ENCODE peak calls at places on chromosome 9, in ten cellular contexts. W, Q, R, G, A, X, S, P, H and V are unnamed samples.

GRCh38 chr9:78112004-78112403 is 80.4 kb upstream of the GNAQ start:
- DNase-seq in W (no peak), Q (no peak), R (no peak), G (no peak), A (no peak), X (no peak), S (no peak), P (no peak), H (no peak), V (no peak)

GRCh38 chr9:88732128-88732527 is 197.2 kb downstream of the NXNL2 start:
- DNase-seq in W (no peak), Q (no peak), R (peak), G (no peak), A (no peak), X (no peak), S (peak), P (no peak), H (no peak), V (no peak)

GRCh38 chr9:130895481-130896232 is 955 bp downstream of the QRFP start:
- DNase-seq in W (no peak), Q (no peak), R (peak), G (no peak), A (no peak), X (no peak), S (no peak), P (no peak), H (no peak), V (no peak)

GRCh38 chr9:77011973-77012817 is 7.3 kb upstream of the FOXB2 start:
- DNase-seq in W (no peak), Q (peak), R (peak), G (no peak), A (no peak), X (no peak), S (peak), P (peak), H (peak), V (no peak)

GRCh38 chr9:76644647-76645250 is 119.5 kb upstream of the PCA3 start:
- DNase-seq in W (no peak), Q (no peak), R (no peak), G (no peak), A (no peak), X (no peak), S (no peak), P (no peak), H (no peak), V (no peak)

GRCh38 chr9:128103589-128103962 is 24.0 kb downstream of the PTGES2 start:
- DNase-seq in W (no peak), Q (peak), R (no peak), G (no peak), A (no peak), X (no peak), S (no peak), P (no peak), H (peak), V (no peak)

GRCh38 chr9:75108571-75108970 is 20.3 kb downstream of the OSTF1 start:
- DNase-seq in W (no peak), Q (no peak), R (peak), G (no peak), A (no peak), X (no peak), S (no peak), P (peak), H (no peak), V (no peak)

GRCh38 chr9:96884443-96884842 is 30.1 kb upstream of the ZNF782 start:
- DNase-seq in W (no peak), Q (no peak), R (peak), G (peak), A (peak), X (peak), S (no peak), P (no peak), H (no peak), V (no peak)

GRCh38 chr9:112042769-112043168 is 132.3 kb downstream of the SUSD1 start:
- DNase-seq in W (no peak), Q (no peak), R (no peak), G (no peak), A (no peak), X (no peak), S (no peak), P (no peak), H (no peak), V (no peak)

GRCh38 chr9:21326526-21327139 is 8.6 kb downstream of the KLHL9 start:
- DNase-seq in W (no peak), Q (peak), R (no peak), G (no peak), A (peak), X (peak), S (no peak), P (no peak), H (no peak), V (no peak)

GRCh38 chr9:112921549-112921948 is 30.9 kb upstream of the SLC46A2 start:
- DNase-seq in W (no peak), Q (no peak), R (peak), G (no peak), A (peak), X (no peak), S (peak), P (peak), H (peak), V (no peak)

GRCh38 chr9:70639853-70640814 is 225.7 kb upstream of the KLF9 start:
- DNase-seq in W (no peak), Q (no peak), R (peak), G (no peak), A (peak), X (peak), S (no peak), P (peak), H (no peak), V (no peak)

GRCh38 chr9:136658849-136659535 is 3.7 kb upstream of the EGFL7 start:
- DNase-seq in W (no peak), Q (no peak), R (no peak), G (no peak), A (no peak), X (no peak), S (no peak), P (no peak), H (no peak), V (no peak)

GRCh38 chr9:128056887-128057723 is 10.0 kb downstream of the NAIF1 start:
- DNase-seq in W (no peak), Q (no peak), R (no peak), G (no peak), A (no peak), X (no peak), S (no peak), P (peak), H (peak), V (no peak)

GRCh38 chr9:130884542-130885421 is 11.8 kb downstream of the QRFP start:
- DNase-seq in W (no peak), Q (no peak), R (no peak), G (no peak), A (no peak), X (no peak), S (peak), P (no peak), H (no peak), V (no peak)

GRCh38 chr9:76576344-76576743 is 117.4 kb downstream of the GCNT1 start:
- DNase-seq in W (no peak), Q (no peak), R (peak), G (no peak), A (peak), X (peak), S (no peak), P (peak), H (no peak), V (no peak)

GRCh38 chr9:125985998-125986655 is 239.0 kb downstream of the PBX3 start:
- DNase-seq in W (peak), Q (no peak), R (no peak), G (no peak), A (no peak), X (no peak), S (no peak), P (no peak), H (no peak), V (no peak)

GRCh38 chr9:61673247-61673646 is 483.4 kb downstream of the SPATA31A7 start:
- DNase-seq in W (peak), Q (no peak), R (no peak), G (no peak), A (no peak), X (no peak), S (no peak), P (no peak), H (no peak), V (no peak)

GRCh38 chr9:137030528-137030927 is 1.4 kb downstream of the FUT7 start:
- DNase-seq in W (no peak), Q (no peak), R (no peak), G (no peak), A (no peak), X (no peak), S (no peak), P (no peak), H (no peak), V (no peak)

GRCh38 chr9:81397735-81398381 is 291.5 kb downstream of the TLE1 start:
- DNase-seq in W (no peak), Q (no peak), R (no peak), G (no peak), A (no peak), X (no peak), S (no peak), P (no peak), H (no peak), V (no peak)

GRCh38 chr9:96241391-96241809 is 60.6 kb downstream of the HSD17B3 start:
- DNase-seq in W (no peak), Q (no peak), R (no peak), G (no peak), A (peak), X (peak), S (no peak), P (no peak), H (no peak), V (no peak)

GRCh38 chr9:22463205-22463604 is 16.6 kb downstream of the DMRTA1 start:
- DNase-seq in W (no peak), Q (no peak), R (no peak), G (no peak), A (peak), X (no peak), S (no peak), P (no peak), H (no peak), V (no peak)

GRCh38 chr9:93143830-93144530 is 9.9 kb upstream of the NINJ1 start:
- DNase-seq in W (no peak), Q (peak), R (no peak), G (peak), A (peak), X (no peak), S (peak), P (no peak), H (no peak), V (peak)

GRCh38 chr9:91589101-91589553 is 165.5 kb upstream of the NFIL3 start:
- DNase-seq in W (no peak), Q (no peak), R (peak), G (no peak), A (peak), X (peak), S (no peak), P (peak), H (no peak), V (no peak)

GRCh38 chr9:108057421-108058136 is 568.0 kb upstream of the KLF4 start:
- DNase-seq in W (no peak), Q (no peak), R (peak), G (peak), A (peak), X (peak), S (no peak), P (peak), H (no peak), V (no peak)

GRCh38 chr9:132239518-132239917 is 77.7 kb downstream of the NTNG2 start:
- DNase-seq in W (no peak), Q (no peak), R (no peak), G (no peak), A (no peak), X (no peak), S (no peak), P (no peak), H (no peak), V (no peak)

GRCh38 chr9:137459601-137460362 is 648 bp upstream of the NSMF start:
- DNase-seq in W (no peak), Q (no peak), R (no peak), G (no peak), A (no peak), X (no peak), S (no peak), P (no peak), H (no peak), V (no peak)

GRCh38 chr9:20307662-20308061 is 314.6 kb downstream of the MLLT3 start:
- DNase-seq in W (no peak), Q (no peak), R (no peak), G (no peak), A (no peak), X (no peak), S (no peak), P (no peak), H (peak), V (no peak)

GRCh38 chr9:130213898-130214761 is 41.9 kb downstream of the NCS1 start:
- DNase-seq in W (peak), Q (no peak), R (no peak), G (no peak), A (no peak), X (no peak), S (no peak), P (no peak), H (peak), V (no peak)

GRCh38 chr9:112355305-112355953 is 22.0 kb upstream of the PTBP3 start:
- DNase-seq in W (no peak), Q (peak), R (no peak), G (no peak), A (no peak), X (no peak), S (no peak), P (no peak), H (no peak), V (no peak)

GRCh38 chr9:35269919-35270318 is 108.1 kb downstream of the UNC13B start:
- DNase-seq in W (no peak), Q (no peak), R (no peak), G (no peak), A (no peak), X (no peak), S (no peak), P (no peak), H (no peak), V (no peak)

GRCh38 chr9:3758816-3759576 is 233.2 kb upstream of the RFX3 start:
- DNase-seq in W (no peak), Q (no peak), R (peak), G (no peak), A (no peak), X (peak), S (no peak), P (no peak), H (no peak), V (no peak)

GRCh38 chr9:3750311-3750710 is 224.5 kb upstream of the RFX3 start:
- DNase-seq in W (no peak), Q (no peak), R (no peak), G (no peak), A (no peak), X (no peak), S (no peak), P (no peak), H (no peak), V (no peak)

GRCh38 chr9:3751125-3751758 is 225.4 kb upstream of the RFX3 start:
- DNase-seq in W (no peak), Q (no peak), R (no peak), G (no peak), A (peak), X (peak), S (peak), P (no peak), H (no peak), V (no peak)

GRCh38 chr9:3760031-3760430 is 234.2 kb upstream of the RFX3 start:
- DNase-seq in W (no peak), Q (no peak), R (peak), G (no peak), A (peak), X (no peak), S (no peak), P (no peak), H (no peak), V (no peak)

GRCh38 chr9:3756071-3756470 is 230.3 kb upstream of the RFX3 start:
- DNase-seq in W (no peak), Q (no peak), R (no peak), G (no peak), A (no peak), X (no peak), S (no peak), P (no peak), H (no peak), V (no peak)
- H3K27ac ChIP-seq in W (no peak), Q (no peak), R (no peak), G (no peak), A (no peak), X (no peak), S (no peak), P (no peak), H (no peak), V (no peak)

GRCh38 chr9:110283736-110284135 is 27.4 kb upstream of the TXN start:
- DNase-seq in W (no peak), Q (no peak), R (no peak), G (no peak), A (peak), X (no peak), S (no peak), P (no peak), H (no peak), V (no peak)

GRCh38 chr9:110282767-110283136 is 26.4 kb upstream of the TXN start:
- DNase-seq in W (no peak), Q (no peak), R (no peak), G (no peak), A (no peak), X (no peak), S (no peak), P (no peak), H (no peak), V (no peak)

GRCh38 chr9:110288503-110288902 is 32.2 kb upstream of the TXN start:
- DNase-seq in W (no peak), Q (no peak), R (no peak), G (no peak), A (no peak), X (no peak), S (no peak), P (peak), H (no peak), V (no peak)

GRCh38 chr9:110284211-110284849 is 28.0 kb upstream of the TXN start:
- DNase-seq in W (no peak), Q (no peak), R (no peak), G (no peak), A (peak), X (no peak), S (no peak), P (no peak), H (no peak), V (no peak)

DNA sequence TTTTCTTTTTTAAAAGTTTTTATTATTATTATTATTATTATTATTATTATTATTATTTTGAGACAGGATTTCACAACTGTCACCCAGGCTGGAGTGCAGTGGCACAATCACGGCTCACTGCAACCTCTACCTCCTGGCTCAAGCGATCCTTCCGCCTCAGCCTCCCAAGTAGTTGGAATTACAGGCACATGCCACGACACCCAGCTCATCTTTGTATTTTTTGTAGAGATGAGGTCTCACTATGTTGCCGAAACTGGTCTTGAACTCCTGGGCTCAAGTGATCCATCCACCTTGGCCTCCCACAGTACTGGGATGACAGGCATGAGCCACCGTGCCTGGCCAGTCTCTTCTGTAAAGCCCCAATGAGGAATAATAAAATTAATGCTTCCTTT is 31.0 kb upstream of the TXN start:
- DNase-seq in W (no peak), Q (no peak), R (no peak), G (no peak), A (no peak), X (no peak), S (no peak), P (no peak), H (no peak), V (no peak)
- H3K27ac ChIP-seq in W (no peak), Q (no peak), R (no peak), G (no peak), A (no peak), X (no peak), S (no peak), P (no peak), H (no peak), V (no peak)

DNA sequence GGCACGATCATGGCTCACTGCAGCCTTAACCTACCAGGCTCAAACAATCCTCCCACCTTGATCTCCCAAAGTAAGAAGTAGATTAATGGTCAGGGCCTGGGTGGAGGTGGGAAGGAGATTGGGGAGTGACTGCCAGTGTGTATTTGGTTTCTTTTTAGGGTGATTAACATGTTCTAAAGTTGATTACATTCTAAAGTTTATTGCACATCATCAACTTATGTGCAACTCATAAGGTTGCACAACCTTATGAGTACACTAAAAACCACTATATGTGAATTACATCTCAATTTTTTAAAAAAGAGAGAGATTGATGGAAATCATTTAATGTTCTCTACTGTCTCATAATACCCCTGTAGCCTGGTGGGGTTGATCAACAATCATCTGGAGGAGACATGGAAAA is 218.1 kb downstream of the AOPEP start:
- DNase-seq in W (no peak), Q (no peak), R (no peak), G (no peak), A (no peak), X (no peak), S (no peak), P (no peak), H (no peak), V (no peak)
- H3K27ac ChIP-seq in W (no peak), Q (no peak), R (no peak), G (peak), A (peak), X (peak), S (no peak), P (no peak), H (no peak), V (peak)

GRCh38 chr9:114953016-114953415 is 22.6 kb upstream of the TNFSF8 start:
- DNase-seq in W (no peak), Q (no peak), R (no peak), G (no peak), A (no peak), X (no peak), S (no peak), P (no peak), H (no peak), V (no peak)
- H3K27ac ChIP-seq in W (peak), Q (no peak), R (no peak), G (no peak), A (no peak), X (no peak), S (no peak), P (no peak), H (no peak), V (no peak)

DNA sequence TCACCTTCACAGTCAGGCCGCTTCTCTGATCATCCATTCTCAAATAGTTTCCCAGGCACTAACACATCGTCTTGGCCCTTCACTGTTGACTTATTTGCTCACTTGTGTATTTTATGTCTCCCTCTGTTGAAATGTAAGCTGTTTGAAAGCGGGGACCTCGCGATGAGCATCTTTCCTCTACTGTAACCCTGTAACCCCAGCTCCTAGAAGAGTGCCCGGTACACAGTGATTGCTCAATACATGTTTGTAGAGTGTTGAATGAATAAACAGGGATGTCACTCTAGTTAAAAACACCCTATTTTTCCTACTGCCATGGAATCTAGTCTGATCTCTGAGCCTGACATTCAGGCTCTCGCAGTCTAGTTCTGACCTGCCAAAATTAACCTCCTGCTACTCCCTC is 150.8 kb downstream of the TTLL11 start:
- DNase-seq in W (no peak), Q (no peak), R (no peak), G (no peak), A (no peak), X (no peak), S (no peak), P (no peak), H (no peak), V (no peak)
- H3K27ac ChIP-seq in W (no peak), Q (no peak), R (no peak), G (no peak), A (no peak), X (no peak), S (no peak), P (no peak), H (no peak), V (no peak)

GRCh38 chr9:87119328-87119881 is 172.1 kb upstream of the GAS1 start:
- DNase-seq in W (no peak), Q (no peak), R (peak), G (peak), A (peak), X (no peak), S (no peak), P (peak), H (no peak), V (no peak)
- H3K27ac ChIP-seq in W (no peak), Q (no peak), R (no peak), G (no peak), A (no peak), X (no peak), S (no peak), P (no peak), H (no peak), V (no peak)

DNA sequence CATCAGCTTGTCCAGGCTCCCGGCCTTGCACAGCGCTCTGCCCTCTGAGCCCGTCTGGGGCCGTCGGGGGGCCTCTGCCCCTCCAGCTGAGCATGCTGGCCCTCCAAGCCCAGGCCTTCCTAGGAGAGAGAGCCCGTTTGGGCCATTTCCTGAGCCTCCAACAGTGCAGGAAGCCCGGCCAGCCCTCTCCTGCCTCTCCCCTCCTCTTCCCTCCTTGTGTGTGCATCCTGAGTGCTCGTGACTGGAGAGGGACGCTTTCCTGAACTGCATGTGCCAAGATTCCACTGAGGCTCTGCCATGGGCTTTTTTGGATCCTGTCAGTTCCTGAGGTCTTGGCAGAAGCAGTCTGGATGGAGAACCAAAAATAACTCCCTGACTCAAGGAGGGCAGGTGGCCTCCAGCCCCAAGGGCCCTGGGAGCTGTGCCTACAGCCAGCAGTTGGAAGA is 15.6 kb downstream of the OLFM1 start:
- DNase-seq in W (no peak), Q (no peak), R (no peak), G (peak), A (no peak), X (no peak), S (no peak), P (no peak), H (no peak), V (no peak)
- H3K27ac ChIP-seq in W (no peak), Q (no peak), R (no peak), G (peak), A (no peak), X (no peak), S (no peak), P (no peak), H (no peak), V (no peak)